ENCODE peak calls at places on chromosomes 1 and 21, in five cellular contexts. O is neuronal stem cell, U is IMR-90, V is H1, S is mesenchymal stem cell. A is an unnamed sample.

GRCh38 chr21:28113718-28114117 is 879.0 kb downstream of the LTN1 start:
- DNase-seq in V (no peak), S (no peak), O (no peak), U (no peak), A (no peak)

GRCh38 chr1:67211589-67212563 is 45.6 kb downstream of the IL23R start:
- DNase-seq in V (no peak), O (peak), U (peak), S (peak), A (no peak)

GRCh38 chr1:88039240-88039639 is 644.8 kb upstream of the PKN2 start:
- DNase-seq in U (no peak), V (no peak), O (no peak), S (no peak), A (no peak)

GRCh38 chr1:10867138-10867721 is 70.8 kb upstream of the CASZ1 start:
- DNase-seq in U (peak), V (peak), O (peak), S (peak), A (peak)

GRCh38 chr21:22855581-22855980 is 1857.4 kb downstream of the NCAM2 start:
- DNase-seq in O (no peak), V (no peak), S (no peak), U (no peak), A (no peak)

GRCh38 chr21:35381743-35382310 is 332.7 kb upstream of the RUNX1 start:
- DNase-seq in V (no peak), O (no peak), S (no peak), U (no peak), A (no peak)

GRCh38 chr21:41832230-41833137 is 46.7 kb downstream of the PRDM15 start:
- DNase-seq in O (no peak), S (no peak), V (no peak), U (no peak), A (no peak)

GRCh38 chr1:25020851-25021585 is 90.9 kb upstream of the RUNX3 start:
- DNase-seq in U (no peak), V (no peak), S (no peak), O (no peak), A (peak)

GRCh38 chr21:19535356-19535755 is 1131.8 kb upstream of the TMPRSS15 start:
- DNase-seq in U (no peak), S (no peak), V (no peak), O (no peak), A (no peak)

GRCh38 chr1:94578856-94579255 is 37.3 kb upstream of the F3 start:
- DNase-seq in U (peak), S (no peak), V (no peak), O (no peak), A (no peak)
- H2AFZ ChIP-seq in U (no peak), S (no peak), V (no peak), O (peak), A (no peak)

GRCh38 chr1:45925728-45926287 is 122.4 kb downstream of the MAST2 start:
- DNase-seq in U (no peak), V (no peak), O (no peak), S (no peak), A (no peak)
- H2BK15ac ChIP-seq in U (no peak), V (no peak), O (no peak), S (no peak), A (no peak)

DNA sequence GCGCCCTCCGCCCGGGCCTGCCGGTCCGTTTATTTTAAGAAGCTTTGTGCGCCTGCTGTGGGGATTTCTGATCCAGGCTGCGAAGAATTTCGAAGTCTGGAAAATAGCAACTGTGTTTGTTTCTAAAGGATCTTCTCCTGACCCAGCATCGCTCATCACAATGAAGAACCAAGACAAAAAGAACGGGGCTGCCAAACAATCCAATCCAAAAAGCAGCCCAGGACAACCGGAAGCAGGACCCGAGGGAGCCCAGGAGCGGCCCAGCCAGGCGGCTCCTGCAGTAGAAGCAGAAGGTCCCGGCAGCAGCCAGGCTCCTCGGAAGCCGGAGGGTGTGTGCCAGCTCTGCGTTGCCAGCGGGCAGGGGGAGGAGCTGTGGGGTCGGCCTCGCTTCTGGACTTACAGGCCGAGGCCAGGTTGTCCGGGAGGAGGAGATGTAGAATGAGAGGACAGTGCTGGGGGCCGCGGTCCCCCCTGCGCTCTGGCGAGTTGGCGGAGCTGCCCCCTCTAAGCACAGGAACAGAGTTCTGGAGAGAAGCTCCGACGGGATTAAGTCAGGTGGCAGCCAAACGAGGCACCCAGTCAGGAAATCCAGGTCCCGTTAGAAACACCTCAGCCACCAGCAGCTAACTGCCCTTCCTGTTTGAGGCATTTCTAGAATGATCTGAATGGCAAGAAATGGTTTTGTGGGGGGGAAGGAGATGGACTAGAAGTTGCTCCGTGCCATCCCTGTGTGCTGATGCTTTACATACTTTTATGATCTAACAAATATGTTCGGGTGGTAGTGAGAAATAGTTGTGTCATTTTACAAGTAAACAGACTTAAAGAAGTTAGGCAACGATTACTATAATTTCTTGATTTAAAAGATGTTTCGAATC is 948 bp downstream of the TXLNA start:
- DNase-seq in U (peak), O (peak), S (peak), V (peak), A (peak)
- H2AFZ ChIP-seq in U (peak), O (peak), S (peak), V (no peak), A (no peak)

GRCh38 chr1:234619071-234619480 is 9.1 kb upstream of the IRF2BP2 start:
- DNase-seq in S (no peak), U (peak), O (no peak), V (no peak), A (no peak)
- H2BK15ac ChIP-seq in S (no peak), U (peak), O (no peak), V (no peak), A (no peak)